ENCODE peak calls at places on chromosomes 1 and 21, in eight cellular contexts. One of them, this sample, is unnamed.

GRCh38 chr1:224331326-224331725 is 1.4 kb upstream of the NVL start:
- DNase-seq in hepatocyte: no peak
- DNase-seq in PC-3: no peak
- DNase-seq in neural crest cell: no peak
- DNase-seq in AG04450: no peak
- DNase-seq in left ventricle myocardium inferior: no peak
- DNase-seq in IMR-90: no peak
- DNase-seq in omental fat pad: no peak
- DNase-seq in this sample: no peak

GRCh38 chr21:37338671-37339526 is 27.7 kb upstream of the DYRK1A start:
- DNase-seq in hepatocyte: peak
- DNase-seq in PC-3: peak
- DNase-seq in neural crest cell: no peak
- DNase-seq in AG04450: peak
- DNase-seq in left ventricle myocardium inferior: peak
- DNase-seq in IMR-90: peak
- DNase-seq in omental fat pad: no peak
- DNase-seq in this sample: no peak

GRCh38 chr1:204623365-204623893 is 62.1 kb downstream of the LRRN2 start:
- DNase-seq in hepatocyte: peak
- DNase-seq in PC-3: peak
- DNase-seq in neural crest cell: no peak
- DNase-seq in AG04450: peak
- DNase-seq in left ventricle myocardium inferior: no peak
- DNase-seq in IMR-90: peak
- DNase-seq in omental fat pad: no peak
- DNase-seq in this sample: no peak

GRCh38 chr1:2988256-2988655 is 33.0 kb upstream of the ACTRT2 start:
- DNase-seq in hepatocyte: no peak
- DNase-seq in PC-3: no peak
- DNase-seq in neural crest cell: no peak
- DNase-seq in AG04450: no peak
- DNase-seq in left ventricle myocardium inferior: no peak
- DNase-seq in IMR-90: no peak
- DNase-seq in omental fat pad: no peak
- DNase-seq in this sample: peak

GRCh38 chr1:6347641-6348487 is 45.7 kb downstream of the ACOT7 start:
- DNase-seq in hepatocyte: peak
- DNase-seq in PC-3: peak
- DNase-seq in neural crest cell: peak
- DNase-seq in AG04450: no peak
- DNase-seq in left ventricle myocardium inferior: peak
- DNase-seq in IMR-90: peak
- DNase-seq in omental fat pad: no peak
- DNase-seq in this sample: no peak

GRCh38 chr1:219503549-219503948 is 109.4 kb downstream of the ZC3H11B start:
- DNase-seq in hepatocyte: no peak
- DNase-seq in PC-3: no peak
- DNase-seq in neural crest cell: no peak
- DNase-seq in AG04450: no peak
- DNase-seq in left ventricle myocardium inferior: no peak
- DNase-seq in IMR-90: no peak
- DNase-seq in omental fat pad: no peak
- DNase-seq in this sample: no peak

GRCh38 chr1:3409737-3410434 is 44.6 kb upstream of the ARHGEF16 start:
- DNase-seq in hepatocyte: peak
- DNase-seq in PC-3: peak
- DNase-seq in neural crest cell: peak
- DNase-seq in AG04450: no peak
- DNase-seq in left ventricle myocardium inferior: peak
- DNase-seq in IMR-90: peak
- DNase-seq in omental fat pad: no peak
- DNase-seq in this sample: no peak

GRCh38 chr1:97947751-97948150 is 26.9 kb upstream of the DPYD start:
- DNase-seq in hepatocyte: no peak
- DNase-seq in PC-3: no peak
- DNase-seq in neural crest cell: no peak
- DNase-seq in AG04450: no peak
- DNase-seq in left ventricle myocardium inferior: no peak
- DNase-seq in IMR-90: peak
- DNase-seq in omental fat pad: no peak
- DNase-seq in this sample: no peak

GRCh38 chr21:39197448-39197847 is 14.2 kb upstream of the PSMG1 start:
- DNase-seq in hepatocyte: no peak
- DNase-seq in PC-3: no peak
- DNase-seq in neural crest cell: no peak
- DNase-seq in AG04450: no peak
- DNase-seq in left ventricle myocardium inferior: no peak
- DNase-seq in IMR-90: no peak
- DNase-seq in omental fat pad: no peak
- DNase-seq in this sample: no peak

GRCh38 chr1:117698398-117699160 is 92.7 kb downstream of the TENT5C start:
- DNase-seq in hepatocyte: no peak
- DNase-seq in PC-3: no peak
- DNase-seq in neural crest cell: no peak
- DNase-seq in AG04450: no peak
- DNase-seq in left ventricle myocardium inferior: peak
- DNase-seq in IMR-90: peak
- DNase-seq in omental fat pad: no peak
- DNase-seq in this sample: no peak

GRCh38 chr21:37737497-37737896 is 178.8 kb downstream of the KCNJ6 start:
- DNase-seq in hepatocyte: no peak
- DNase-seq in PC-3: no peak
- DNase-seq in neural crest cell: no peak
- DNase-seq in AG04450: no peak
- DNase-seq in left ventricle myocardium inferior: no peak
- DNase-seq in IMR-90: no peak
- DNase-seq in omental fat pad: no peak
- DNase-seq in this sample: no peak

GRCh38 chr1:26761217-26761616 is 26.5 kb upstream of the PIGV start:
- DNase-seq in hepatocyte: no peak
- DNase-seq in PC-3: peak
- DNase-seq in neural crest cell: no peak
- DNase-seq in AG04450: no peak
- DNase-seq in left ventricle myocardium inferior: no peak
- DNase-seq in IMR-90: no peak
- DNase-seq in omental fat pad: no peak
- DNase-seq in this sample: no peak

GRCh38 chr1:200224315-200224714 is 185.5 kb downstream of the ZNF281 start:
- DNase-seq in hepatocyte: no peak
- DNase-seq in PC-3: no peak
- DNase-seq in neural crest cell: no peak
- DNase-seq in AG04450: no peak
- DNase-seq in left ventricle myocardium inferior: no peak
- DNase-seq in IMR-90: peak
- DNase-seq in omental fat pad: no peak
- DNase-seq in this sample: no peak

GRCh38 chr1:2432519-2432918 is 20.2 kb upstream of the PEX10 start:
- DNase-seq in hepatocyte: no peak
- DNase-seq in PC-3: no peak
- DNase-seq in neural crest cell: no peak
- DNase-seq in AG04450: no peak
- DNase-seq in left ventricle myocardium inferior: no peak
- DNase-seq in IMR-90: no peak
- DNase-seq in omental fat pad: no peak
- DNase-seq in this sample: no peak

GRCh38 chr1:112335351-112335750 is 60.7 kb upstream of the CTTNBP2NL start:
- DNase-seq in hepatocyte: no peak
- DNase-seq in PC-3: no peak
- DNase-seq in neural crest cell: no peak
- DNase-seq in AG04450: no peak
- DNase-seq in left ventricle myocardium inferior: no peak
- DNase-seq in IMR-90: peak
- DNase-seq in omental fat pad: no peak
- DNase-seq in this sample: no peak
- TF ChIP-seq CTCF in hepatocyte: no peak
- TF ChIP-seq CTCF in PC-3: no peak
- TF ChIP-seq CTCF in neural crest cell: no peak
- TF ChIP-seq CTCF in AG04450: no peak
- TF ChIP-seq CTCF in left ventricle myocardium inferior: no peak
- TF ChIP-seq CTCF in IMR-90: no peak
- TF ChIP-seq CTCF in omental fat pad: no peak
- TF ChIP-seq CTCF in this sample: no peak

DNA sequence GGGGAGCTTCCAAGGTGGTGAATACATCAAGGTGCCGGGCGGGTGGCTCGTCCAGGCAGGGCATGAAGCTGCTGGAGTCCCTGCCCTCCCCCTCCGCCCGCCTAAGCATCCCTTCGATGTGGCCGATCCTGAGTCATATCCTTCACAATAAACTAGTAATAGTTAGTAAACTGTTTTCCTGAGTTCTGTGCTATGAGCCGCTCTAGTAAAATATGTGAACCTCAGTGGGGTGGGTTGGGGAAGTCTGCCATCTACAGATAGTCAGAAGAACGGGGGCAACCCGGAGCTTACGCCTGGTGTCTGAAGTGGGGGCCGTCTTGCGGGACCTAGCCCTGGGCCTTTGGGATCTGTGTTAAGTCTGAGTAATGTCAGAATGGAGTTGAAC is 21.6 kb downstream of the C2CD2 start:
- DNase-seq in hepatocyte: peak
- DNase-seq in PC-3: peak
- DNase-seq in neural crest cell: no peak
- DNase-seq in AG04450: peak
- DNase-seq in left ventricle myocardium inferior: no peak
- DNase-seq in IMR-90: peak
- DNase-seq in omental fat pad: no peak
- DNase-seq in this sample: no peak
- TF ChIP-seq CTCF in hepatocyte: no peak
- TF ChIP-seq CTCF in PC-3: peak
- TF ChIP-seq CTCF in neural crest cell: no peak
- TF ChIP-seq CTCF in AG04450: peak
- TF ChIP-seq CTCF in left ventricle myocardium inferior: no peak
- TF ChIP-seq CTCF in IMR-90: peak
- TF ChIP-seq CTCF in omental fat pad: no peak
- TF ChIP-seq CTCF in this sample: no peak

DNA sequence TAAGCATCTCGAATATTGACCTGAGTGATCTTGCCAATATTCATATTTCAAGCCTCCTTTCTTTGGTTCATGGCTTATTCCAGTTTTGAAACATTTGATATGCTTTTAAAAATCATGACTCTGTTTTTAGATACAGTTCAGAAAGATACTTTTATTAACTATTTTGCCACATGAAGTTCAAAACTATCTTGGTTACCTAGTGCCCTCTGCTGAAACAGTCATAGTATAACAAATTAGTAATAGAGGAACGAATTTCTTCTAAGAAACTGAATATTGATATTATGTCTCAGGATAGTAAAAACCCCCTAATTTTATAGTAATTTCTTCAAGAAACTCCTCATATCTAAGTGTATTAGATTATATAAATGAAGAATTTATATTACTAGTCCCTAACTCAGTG is 52.6 kb upstream of the RC3H1 start:
- DNase-seq in hepatocyte: peak
- DNase-seq in PC-3: peak
- DNase-seq in neural crest cell: no peak
- DNase-seq in AG04450: peak
- DNase-seq in left ventricle myocardium inferior: no peak
- DNase-seq in IMR-90: peak
- DNase-seq in omental fat pad: no peak
- DNase-seq in this sample: no peak
- TF ChIP-seq CTCF in hepatocyte: peak
- TF ChIP-seq CTCF in PC-3: peak
- TF ChIP-seq CTCF in neural crest cell: peak
- TF ChIP-seq CTCF in AG04450: peak
- TF ChIP-seq CTCF in left ventricle myocardium inferior: peak
- TF ChIP-seq CTCF in IMR-90: peak
- TF ChIP-seq CTCF in omental fat pad: no peak
- TF ChIP-seq CTCF in this sample: peak

GRCh38 chr1:14924455-14925325 is 228.9 kb upstream of the TMEM51 start:
- DNase-seq in hepatocyte: peak
- DNase-seq in PC-3: peak
- DNase-seq in neural crest cell: peak
- DNase-seq in AG04450: no peak
- DNase-seq in left ventricle myocardium inferior: peak
- DNase-seq in IMR-90: peak
- DNase-seq in omental fat pad: no peak
- DNase-seq in this sample: no peak

GRCh38 chr1:14926214-14926613 is 227.3 kb upstream of the TMEM51 start:
- DNase-seq in hepatocyte: no peak
- DNase-seq in PC-3: no peak
- DNase-seq in neural crest cell: no peak
- DNase-seq in AG04450: no peak
- DNase-seq in left ventricle myocardium inferior: no peak
- DNase-seq in IMR-90: peak
- DNase-seq in omental fat pad: no peak
- DNase-seq in this sample: no peak

GRCh38 chr1:14926818-14927555 is 226.6 kb upstream of the TMEM51 start:
- DNase-seq in hepatocyte: no peak
- DNase-seq in PC-3: no peak
- DNase-seq in neural crest cell: no peak
- DNase-seq in AG04450: no peak
- DNase-seq in left ventricle myocardium inferior: no peak
- DNase-seq in IMR-90: no peak
- DNase-seq in omental fat pad: no peak
- DNase-seq in this sample: no peak

GRCh38 chr1:14924012-14924452 is 229.5 kb upstream of the TMEM51 start:
- DNase-seq in hepatocyte: peak
- DNase-seq in PC-3: peak
- DNase-seq in neural crest cell: peak
- DNase-seq in AG04450: no peak
- DNase-seq in left ventricle myocardium inferior: peak
- DNase-seq in IMR-90: peak
- DNase-seq in omental fat pad: no peak
- DNase-seq in this sample: no peak

DNA sequence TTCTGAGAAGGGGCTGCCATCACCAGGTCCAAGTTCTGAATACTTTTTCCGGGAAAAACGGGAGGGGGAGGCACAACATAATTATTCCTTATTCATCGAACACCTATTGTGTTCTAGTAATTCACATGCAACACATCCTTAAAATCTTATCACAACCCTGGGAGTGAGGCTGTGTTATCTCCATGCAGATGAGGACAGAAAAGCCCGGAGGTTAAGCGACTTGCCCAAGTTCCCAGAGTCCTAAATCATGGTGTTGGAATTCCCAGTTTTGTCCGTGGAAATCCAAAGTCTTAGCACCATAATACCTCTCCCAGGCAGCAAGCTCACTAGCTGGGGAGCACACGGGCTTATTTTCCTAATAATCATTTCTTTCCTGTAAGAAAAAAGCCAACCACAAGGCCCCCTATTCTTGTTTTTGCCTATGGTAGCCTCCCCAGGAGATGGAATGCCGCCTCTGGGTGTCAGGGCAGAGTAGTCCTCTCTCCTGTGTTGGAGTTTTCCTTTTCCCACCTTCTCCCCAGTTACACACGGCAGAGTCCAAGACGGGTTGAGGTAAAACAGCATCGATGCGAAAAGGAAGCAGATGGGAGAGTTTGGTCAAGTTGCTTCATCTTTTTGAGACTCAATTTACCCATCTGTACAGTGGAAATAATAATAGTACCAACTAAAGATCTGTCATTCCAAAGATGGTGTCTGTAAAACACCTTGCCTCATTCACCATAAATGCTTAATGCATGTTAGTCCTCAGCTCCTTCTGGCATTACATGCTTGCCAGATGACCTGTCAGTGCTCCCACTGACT is 228.0 kb upstream of the TMEM51 start:
- DNase-seq in hepatocyte: no peak
- DNase-seq in PC-3: no peak
- DNase-seq in neural crest cell: no peak
- DNase-seq in AG04450: no peak
- DNase-seq in left ventricle myocardium inferior: no peak
- DNase-seq in IMR-90: no peak
- DNase-seq in omental fat pad: no peak
- DNase-seq in this sample: no peak
- TF ChIP-seq CTCF in hepatocyte: peak
- TF ChIP-seq CTCF in PC-3: no peak
- TF ChIP-seq CTCF in neural crest cell: no peak
- TF ChIP-seq CTCF in AG04450: no peak
- TF ChIP-seq CTCF in left ventricle myocardium inferior: no peak
- TF ChIP-seq CTCF in IMR-90: no peak
- TF ChIP-seq CTCF in omental fat pad: no peak
- TF ChIP-seq CTCF in this sample: no peak